ENCODE peak calls at places on chromosomes 4 and X, in seven cellular contexts. N, P, I, R, C, V and D are unnamed samples.

GRCh38 chrX:69493193-69493592 is 10.9 kb upstream of the NALF2 start:
- DNase-seq in I (peak; percentile 31), C (peak; percentile 62), V (no peak), P (no peak), R (peak; percentile 72), N (peak; percentile 74), D (peak; percentile 61)

GRCh38 chr4:82801910-82802521 is 3.4 kb upstream of the SCD5 start:
- DNase-seq in N (no peak), P (peak; percentile 51), I (no peak), V (peak; percentile 33), R (no peak), C (peak; percentile 40), D (no peak)

GRCh38 chrX:53022381-53022780 is 26.2 kb upstream of the GPR173 start:
- DNase-seq in V (no peak), I (no peak), C (no peak), R (no peak), P (no peak), N (peak; percentile 44), D (no peak)

GRCh38 chr4:148061139-148061476 is 329.2 kb downstream of the ARHGAP10 start:
- DNase-seq in R (no peak), N (peak; percentile 85), I (no peak), P (no peak), C (no peak), V (no peak), D (no peak)

GRCh38 chr4:8666581-8666980 is 74.0 kb downstream of the CPZ start:
- DNase-seq in I (no peak), R (no peak), C (no peak), P (no peak), N (no peak), V (no peak), D (no peak)

GRCh38 chr4:140789752-140790151 is 33.6 kb upstream of the TBC1D9 start:
- DNase-seq in R (no peak), I (no peak), V (peak; percentile 33), C (peak; percentile 93), P (peak; percentile 12), N (no peak), D (no peak)

GRCh38 chr4:84697615-84698201 is 114.8 kb downstream of the CDS1 start:
- DNase-seq in P (peak; percentile 26), N (no peak), C (peak; percentile 19), I (no peak), R (no peak), V (peak; percentile 24), D (no peak)

GRCh38 chr4:144716778-144717177 is 70.8 kb downstream of the HHIP start:
- DNase-seq in V (no peak), P (peak; percentile 58), I (no peak), R (no peak), C (no peak), N (no peak), D (no peak)

GRCh38 chrX:151982217-151982616 is 7.7 kb upstream of the GABRE start:
- DNase-seq in R (no peak), I (no peak), N (no peak), V (peak; percentile 59), P (peak; percentile 36), C (no peak), D (no peak)

GRCh38 chr4:577499-578450 is 1.7 kb upstream of the TMEM271 start:
- DNase-seq in I (peak; percentile 37), P (no peak), V (peak; percentile 41), N (peak; percentile 76), C (peak; percentile 27), R (peak; percentile 70), D (peak; percentile 75)

GRCh38 chr4:14254252-14254651 is 626.7 kb upstream of the BOD1L1 start:
- DNase-seq in I (no peak), N (peak; percentile 53), C (peak; percentile 36), P (peak; percentile 6), R (peak; percentile 60), V (peak; percentile 28), D (peak; percentile 60)

GRCh38 chrX:97026406-97026805 is 142.7 kb downstream of the RPA4 start:
- DNase-seq in P (peak; percentile 5), I (peak; percentile 8), C (peak; percentile 17), R (no peak), N (peak; percentile 52), V (peak; percentile 18), D (no peak)

GRCh38 chr4:69731261-69731660 is 29.2 kb downstream of the SULT1B1 start:
- DNase-seq in C (no peak), V (no peak), I (no peak), P (no peak), R (no peak), N (no peak), D (no peak)

GRCh38 chr4:2135083-2135482 is 76.0 kb downstream of the NAT8L start:
- DNase-seq in N (no peak), V (peak; percentile 23), I (no peak), P (peak; percentile 49), C (no peak), R (no peak), D (no peak)

GRCh38 chr4:120749445-120750151 is 172.9 kb downstream of the PRDM5 start:
- DNase-seq in P (no peak), C (no peak), V (no peak), I (no peak), R (no peak), N (no peak), D (no peak)

GRCh38 chrX:46325312-46325877 is 219.8 kb downstream of the ZNF674 start:
- DNase-seq in V (peak; percentile 67), P (peak; percentile 52), N (peak; percentile 85), I (no peak), C (peak; percentile 43), R (no peak), D (peak; percentile 53)

GRCh38 chr4:155809835-155810234 is 51.0 kb downstream of the GUCY1B1 start:
- DNase-seq in C (peak; percentile 88), V (peak; percentile 87), P (peak; percentile 92), R (no peak), N (peak; percentile 93), I (peak; percentile 43), D (no peak)

GRCh38 chr4:188930822-188931221 is 791.6 kb downstream of the TRIML1 start:
- DNase-seq in N (peak; percentile 57), C (no peak), I (peak; percentile 15), R (peak; percentile 69), V (peak; percentile 19), P (no peak), D (no peak)

GRCh38 chr4:127781303-127782024 is 658 bp upstream of the HSPA4L start:
- DNase-seq in I (peak; percentile 12), R (no peak), N (no peak), C (peak; percentile 83), P (peak; percentile 15), V (peak; percentile 55), D (no peak)

GRCh38 chr4:7805533-7806079 is 134.1 kb downstream of the AFAP1 start:
- DNase-seq in P (peak; percentile 95), I (no peak), R (no peak), V (peak; percentile 67), C (peak; percentile 89), N (peak; percentile 91), D (no peak)

GRCh38 chr4:142379277-142380051 is 466.6 kb downstream of the INPP4B start:
- DNase-seq in R (peak; percentile 42), P (peak; percentile 90), C (peak; percentile 93), V (peak; percentile 76), N (peak; percentile 30), I (no peak), D (no peak)

GRCh38 chrX:65034641-65035450 is 58.6 kb upstream of the ZC4H2 start:
- DNase-seq in V (peak; percentile 82), I (peak; percentile 78), C (peak; percentile 23), N (peak; percentile 92), R (peak; percentile 79), P (peak; percentile 68), D (peak; percentile 90)

GRCh38 chrX:129825746-129826505 is 17.8 kb downstream of the ZDHHC9 start:
- DNase-seq in R (no peak), V (no peak), P (no peak), C (no peak), N (no peak), I (no peak), D (no peak)

GRCh38 chr4:146522862-146523205 is 1.1 kb upstream of the SLC10A7 start:
- DNase-seq in N (peak; percentile 16), R (no peak), V (peak; percentile 41), P (peak; percentile 4), C (peak; percentile 15), I (no peak), D (no peak)

GRCh38 chr4:663046-663437 is 11.0 kb downstream of the ATP5ME start:
- DNase-seq in I (no peak), V (no peak), N (no peak), C (no peak), P (no peak), R (no peak), D (no peak)

GRCh38 chr4:26296514-26296913 is 24.3 kb upstream of the RBPJ start:
- DNase-seq in V (no peak), P (no peak), C (no peak), R (no peak), N (no peak), I (no peak), D (no peak)

GRCh38 chrX:119971184-119971583 is 27.6 kb upstream of the NKAP start:
- DNase-seq in N (no peak), R (no peak), C (no peak), I (no peak), V (no peak), P (no peak), D (no peak)

DNA sequence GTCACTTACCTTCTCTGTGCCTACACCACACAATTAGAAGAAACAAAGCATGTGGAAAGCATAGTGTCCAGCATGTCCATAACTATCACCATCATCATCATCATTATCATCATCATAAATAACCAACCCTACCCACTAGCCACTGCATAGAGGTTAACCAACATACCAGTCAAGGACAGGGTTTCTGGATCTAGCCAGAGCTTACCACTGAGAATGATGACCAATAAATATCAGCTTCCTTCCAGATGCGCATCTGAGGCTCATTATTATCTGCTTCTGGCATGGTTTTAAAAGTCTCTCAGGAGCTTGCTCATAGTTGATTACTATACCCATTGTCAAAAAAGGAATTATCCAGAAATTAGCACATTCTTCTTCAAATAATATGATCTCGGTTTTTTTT is 25.5 kb upstream of the MYOZ2 start:
- DNase-seq in R (no peak), C (no peak), N (no peak), P (no peak), V (no peak), I (no peak), D (no peak)
- H3K4ac ChIP-seq in R (no peak overlapping the region), C (no peak overlapping the region), N (no peak overlapping the region), P (peak overlapping the region; percentile 31), V (no peak overlapping the region), I (no peak overlapping the region), D (no peak overlapping the region)

DNA sequence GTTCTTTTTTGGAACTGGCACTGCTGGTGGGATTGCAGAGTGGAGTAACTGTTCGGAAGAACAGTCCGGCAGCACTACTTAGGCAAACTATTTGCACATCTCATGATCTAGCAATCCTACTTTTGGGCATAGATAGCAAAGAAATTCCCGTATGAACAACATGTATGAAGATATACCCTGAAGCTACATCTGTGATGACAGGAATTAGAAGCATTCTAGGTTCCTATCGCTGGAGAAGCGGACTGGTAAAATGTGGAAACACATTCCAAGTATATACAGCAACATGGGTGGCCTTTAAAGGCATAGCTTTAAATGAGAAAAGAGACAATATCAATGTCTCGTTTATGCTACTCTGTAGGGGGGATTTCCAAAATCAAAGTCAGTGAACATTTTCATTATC is 3.1 kb downstream of the DCAF16 start:
- DNase-seq in V (no peak), R (no peak), C (peak; percentile 94), P (peak; percentile 8), I (no peak), N (no peak), D (no peak)
- H3K4me2 ChIP-seq in V (peak overlapping the region; percentile 45), R (peak overlapping the region; percentile 15), C (no peak overlapping the region), P (peak overlapping the region; percentile 79), I (no peak overlapping the region), N (peak overlapping the region; percentile 6), D (peak overlapping the region; percentile 38)

GRCh38 chr4:139665079-139665689 is 435 bp upstream of the MGST2 start:
- DNase-seq in C (peak; percentile 31), R (no peak), V (no peak), P (no peak), I (no peak), N (no peak), D (no peak)
- H3K4ac ChIP-seq in C (no peak overlapping the region), R (no peak overlapping the region), V (peak overlapping the region; percentile 73), P (peak overlapping the region; percentile 87), I (no peak overlapping the region), N (peak overlapping the region; percentile 28), D (no peak overlapping the region)

GRCh38 chr4:87274327-87274726 is 48.4 kb downstream of the HSD17B13 start:
- DNase-seq in N (no peak), V (no peak), R (no peak), C (no peak), I (no peak), P (no peak), D (no peak)
- H3K4me2 ChIP-seq in N (no peak overlapping the region), V (no peak overlapping the region), R (no peak overlapping the region), C (no peak overlapping the region), I (no peak overlapping the region), P (no peak overlapping the region), D (no peak overlapping the region)